ENCODE peak calls at places on chromosomes 12 and 14, in ten cellular contexts. A, B, V, C, H, L, M, P, F and R are unnamed samples. For H3K27me3, the result is how much of the 10 kb centered on the place peaks cover.

GRCh38 chr14:54719406-54719805 is 152.5 kb downstream of the SAMD4A start:
- DNase-seq in C (no peak), L (no peak), B (no peak), M (no peak), P (no peak), F (no peak), H (no peak), A (no peak), V (no peak), R (no peak)

GRCh38 chr12:72271401-72271740 is 799 bp upstream of the TRHDE start:
- DNase-seq in P (peak), M (peak), C (peak), V (no peak), H (no peak), B (no peak), L (peak), F (no peak), A (no peak), R (no peak)

GRCh38 chr12:113007166-113007565 is 28.8 kb downstream of the OAS2 start:
- DNase-seq in V (no peak), F (peak), M (no peak), L (no peak), H (no peak), A (no peak), B (no peak), P (no peak), C (no peak), R (no peak)

GRCh38 chr14:99240512-99241313 is 31.3 kb downstream of the BCL11B start:
- DNase-seq in C (no peak), B (no peak), M (no peak), H (no peak), V (no peak), P (no peak), A (no peak), L (peak), F (no peak), R (peak)

GRCh38 chr12:7498832-7499231 is 4.7 kb downstream of the CD163 start:
- DNase-seq in F (no peak), A (no peak), V (no peak), H (no peak), M (no peak), B (no peak), P (no peak), L (no peak), C (no peak), R (no peak)

GRCh38 chr12:49243631-49244030 is 21.3 kb upstream of the TUBA1C start:
- DNase-seq in B (no peak), M (no peak), H (no peak), F (no peak), C (no peak), A (no peak), P (no peak), L (no peak), V (no peak), R (no peak)

GRCh38 chr14:97848351-97848980 is 1051.3 kb downstream of the VRK1 start:
- DNase-seq in L (no peak), C (peak), M (no peak), P (peak), V (no peak), A (peak), B (no peak), F (no peak), H (no peak), R (no peak)

GRCh38 chr12:32198555-32198954 is 91.9 kb downstream of the BICD1 start:
- DNase-seq in A (no peak), F (peak), P (no peak), L (no peak), C (no peak), B (no peak), H (no peak), M (no peak), V (no peak), R (no peak)

GRCh38 chr12:91965781-91966180 is 179.9 kb downstream of the BTG1 start:
- DNase-seq in B (no peak), H (no peak), F (no peak), C (peak), L (no peak), V (no peak), A (no peak), P (no peak), M (no peak), R (no peak)

GRCh38 chr12:30908389-30909087 is 18.0 kb upstream of the TSPAN11 start:
- DNase-seq in L (no peak), P (no peak), V (no peak), C (no peak), M (no peak), A (peak), H (no peak), B (peak), F (no peak), R (no peak)

GRCh38 chr12:117832459-117833457 is 136.0 kb downstream of the KSR2 start:
- DNase-seq in P (no peak), L (no peak), F (no peak), C (no peak), A (no peak), H (no peak), V (no peak), B (no peak), M (no peak), R (no peak)

GRCh38 chr12:78403681-78404080 is 460.9 kb upstream of the SYT1 start:
- DNase-seq in V (no peak), L (no peak), B (no peak), H (no peak), M (no peak), C (no peak), A (no peak), P (no peak), F (no peak), R (no peak)

GRCh38 chr12:61385771-61386170 is 874.4 kb upstream of the USP15 start:
- DNase-seq in V (no peak), L (no peak), P (no peak), A (no peak), H (no peak), F (no peak), C (no peak), B (no peak), M (no peak), R (no peak)

DNA sequence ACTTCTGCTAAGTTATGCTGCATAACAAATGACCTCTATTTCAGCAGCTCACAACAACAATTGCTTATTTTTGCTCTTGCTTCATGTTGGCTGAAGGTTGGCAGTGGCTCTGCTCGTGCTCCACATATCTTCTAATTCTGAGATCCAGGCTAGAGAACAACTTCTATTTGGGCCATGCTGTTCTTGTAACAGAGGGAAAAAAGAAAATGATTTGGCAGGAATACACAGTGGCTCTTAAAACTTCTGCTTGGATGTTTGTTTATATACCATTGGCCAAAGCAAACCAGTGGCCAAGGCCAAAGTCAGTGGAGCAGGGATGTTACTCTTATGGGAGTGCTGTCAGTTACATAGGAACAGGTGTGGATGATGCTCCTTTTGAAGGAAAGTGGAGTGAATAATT is 32.1 kb downstream of the GPHN start:
- DNase-seq in M (no peak), B (no peak), V (no peak), L (no peak), P (no peak), A (no peak), C (no peak), F (no peak), H (no peak), R (no peak)
- H3K27ac ChIP-seq in M (no peak), B (no peak), V (no peak), L (no peak), P (no peak), A (no peak), C (no peak), F (no peak), H (peak), R (no peak)

DNA sequence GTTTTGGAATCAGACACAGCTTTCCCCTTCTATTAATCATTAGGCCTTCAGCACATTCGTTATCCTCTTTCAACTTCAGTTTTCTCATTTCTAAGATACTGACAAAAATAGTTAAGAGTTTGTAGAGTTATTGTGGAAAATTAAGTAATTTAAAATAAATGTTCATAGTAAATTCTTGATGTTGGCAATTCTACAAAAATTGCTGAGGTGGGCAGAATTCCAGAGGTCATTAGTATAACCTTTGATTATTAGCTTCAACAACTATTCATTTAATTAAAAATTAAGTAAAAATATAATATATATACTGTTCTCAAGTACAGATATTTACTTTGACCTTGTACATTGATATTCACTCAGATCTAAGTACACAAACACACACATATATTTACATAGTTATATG is 58.5 kb downstream of the DIO2 start:
- DNase-seq in L (no peak), H (no peak), A (no peak), M (no peak), P (no peak), F (no peak), B (no peak), C (no peak), V (no peak), R (no peak)
- H3K4me3 ChIP-seq in L (no peak), H (no peak), A (no peak), M (no peak), P (no peak), F (no peak), B (no peak), C (no peak), V (no peak), R (no peak)

GRCh38 chr14:60637138-60637489 is 12.2 kb downstream of the SIX1 start:
- DNase-seq in V (no peak), M (no peak), L (no peak), F (no peak), A (no peak), P (no peak), H (no peak), B (no peak), C (peak), R (no peak)
- H3K27me3 ChIP-seq in V (under half), M (half or more), L (under half), F (under half), A (half or more), P (half or more), H (half or more), B (under half), C (half or more), R (half or more)

DNA sequence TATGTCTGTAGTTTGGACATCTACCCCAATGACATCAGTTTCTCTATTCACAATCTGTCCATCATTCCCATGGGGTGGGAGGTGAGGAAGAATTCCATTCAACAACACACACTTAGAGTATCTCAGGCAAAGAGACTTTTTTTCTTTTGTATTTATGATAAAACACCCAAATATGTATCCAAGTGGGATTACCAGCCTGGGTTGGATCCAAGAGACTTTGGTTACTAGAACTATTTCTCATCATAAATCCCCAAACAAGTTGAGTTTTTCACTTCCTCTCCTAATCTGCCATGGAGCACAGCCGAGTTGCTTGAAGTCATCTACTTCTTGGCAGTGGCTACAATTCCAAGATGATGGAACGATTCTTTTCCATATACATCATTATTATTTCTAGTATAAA is 209.2 kb upstream of the HMGA2 start:
- DNase-seq in P (no peak), M (no peak), H (no peak), C (no peak), L (no peak), F (no peak), B (peak), V (no peak), A (peak), R (no peak)
- H3K27ac ChIP-seq in P (no peak), M (no peak), H (no peak), C (no peak), L (no peak), F (no peak), B (peak), V (no peak), A (no peak), R (no peak)

GRCh38 chr12:87085286-87085685 is 829.1 kb upstream of the MGAT4C start:
- DNase-seq in F (no peak), P (no peak), V (no peak), M (no peak), A (no peak), C (no peak), H (no peak), L (no peak), B (no peak), R (no peak)
- H3K4me3 ChIP-seq in F (no peak), P (no peak), V (no peak), M (no peak), A (no peak), C (no peak), H (no peak), L (no peak), B (no peak), R (no peak)